ENCODE peak calls at places on chromosomes 13 and 19, in four cellular contexts. Y is OCI-LY7, K is stomach, V is T1000. I is an unnamed sample.

GRCh38 chr13:40064723-40065122 is 409.3 kb downstream of the COG6 start:
- DNase-seq in Y (no peak), V (peak; percentile 56), K (no peak), I (no peak)

GRCh38 chr13:52921194-52921593 is 72.8 kb upstream of the PCDH8 start:
- DNase-seq in K (no peak), V (no peak), Y (peak; percentile 88), I (no peak)

GRCh38 chr19:35784401-35785086 is 9.2 kb downstream of the ARHGAP33 start:
- DNase-seq in Y (no peak), V (no peak), K (no peak), I (no peak)

GRCh38 chr13:114235697-114236096 is 1.0 kb downstream of the CDC16 start:
- DNase-seq in Y (no peak), V (no peak), K (no peak), I (no peak)

GRCh38 chr13:73133536-73133935 is 74.7 kb downstream of the KLF5 start:
- DNase-seq in Y (no peak), K (peak; percentile 49), V (peak; percentile 10), I (no peak)

GRCh38 chr19:12611361-12611699 is 610 bp downstream of the ZNF791 start:
- DNase-seq in K (peak; percentile 74), Y (no peak), V (peak; percentile 24), I (peak; percentile 67)

GRCh38 chr13:25214371-25215252 is 42.5 kb upstream of the AMER2 start:
- DNase-seq in V (no peak), Y (no peak), K (no peak), I (no peak)

GRCh38 chr19:8413593-8413923 is 453 bp downstream of the MARCHF2 start:
- DNase-seq in V (no peak), Y (peak; percentile 13), K (no peak), I (no peak)

GRCh38 chr19:3482507-3483225 is 575 bp downstream of the SMIM44 start:
- DNase-seq in K (peak; percentile 79), V (no peak), Y (no peak), I (peak; percentile 68)

GRCh38 chr13:32019612-32020233 is 11.9 kb upstream of the FRY start:
- DNase-seq in V (no peak), K (no peak), Y (peak; percentile 58), I (no peak)

GRCh38 chr13:111119966-111120365 is 4.9 kb downstream of the ARHGEF7 start:
- DNase-seq in Y (no peak), V (no peak), K (no peak), I (no peak)

GRCh38 chr19:28137772-28138171 is 1075.2 kb downstream of the UQCRFS1 start:
- DNase-seq in Y (no peak), V (no peak), K (no peak), I (no peak)

GRCh38 chr19:51002542-51003311 is 1.3 kb upstream of the KLK8 start:
- DNase-seq in V (no peak), Y (peak; percentile 25), K (no peak), I (no peak)

GRCh38 chr19:17282488-17283256 is 971 bp downstream of the ANKLE1 start:
- DNase-seq in K (peak; percentile 93), Y (peak; percentile 92), V (peak; percentile 77), I (peak; percentile 89)

I was measured in pancreas.